ENCODE peak calls at places on chromosomes 3 and 15, in five cellular contexts. One of them, this sample, is unnamed.

GRCh38 chr3:124632566-124633140 is 97.6 kb upstream of the UMPS start:
- DNase-seq in HepG2: no peak
- DNase-seq in K562: no peak
- DNase-seq in H1: no peak
- DNase-seq in A549: no peak
- DNase-seq in this sample: no peak

GRCh38 chr3:59766165-59766872 is 716.5 kb upstream of the CFAP20DC start:
- DNase-seq in HepG2: no peak
- DNase-seq in K562: no peak
- DNase-seq in H1: no peak
- DNase-seq in A549: no peak
- DNase-seq in this sample: peak; percentile 93

GRCh38 chr3:13545952-13546454 is 2.9 kb upstream of the FBLN2 start:
- DNase-seq in A549: no peak
- DNase-seq in K562: no peak
- DNase-seq in HepG2: no peak
- DNase-seq in H1: no peak
- DNase-seq in this sample: no peak

GRCh38 chr3:81393251-81393650 is 368.2 kb downstream of the GBE1 start:
- DNase-seq in K562: no peak
- DNase-seq in A549: no peak
- DNase-seq in H1: no peak
- DNase-seq in HepG2: no peak
- DNase-seq in this sample: no peak

GRCh38 chr3:171094411-171094810 is 67.9 kb upstream of the SLC2A2 start:
- DNase-seq in K562: no peak
- DNase-seq in H1: no peak
- DNase-seq in A549: no peak
- DNase-seq in HepG2: no peak
- DNase-seq in this sample: no peak

GRCh38 chr3:7813412-7813811 is 688.2 kb upstream of the LMCD1 start:
- DNase-seq in HepG2: no peak
- DNase-seq in H1: no peak
- DNase-seq in A549: no peak
- DNase-seq in K562: no peak
- DNase-seq in this sample: no peak

GRCh38 chr3:15983232-15983631 is 185.5 kb upstream of the ANKRD28 start:
- DNase-seq in A549: no peak
- DNase-seq in HepG2: no peak
- DNase-seq in K562: no peak
- DNase-seq in H1: no peak
- DNase-seq in this sample: peak; percentile 78

GRCh38 chr3:101017048-101017447 is 23.8 kb upstream of the ABI3BP start:
- DNase-seq in K562: no peak
- DNase-seq in A549: no peak
- DNase-seq in H1: no peak
- DNase-seq in HepG2: no peak
- DNase-seq in this sample: peak; percentile 37

GRCh38 chr15:35657679-35658201 is 111.8 kb upstream of the DPH6 start:
- DNase-seq in H1: no peak
- DNase-seq in HepG2: no peak
- DNase-seq in K562: no peak
- DNase-seq in A549: no peak
- DNase-seq in this sample: peak; percentile 43

GRCh38 chr15:94327356-94327936 is 96.1 kb downstream of the MCTP2 start:
- DNase-seq in K562: peak; percentile 9
- DNase-seq in A549: peak; percentile 42
- DNase-seq in HepG2: peak; percentile 29
- DNase-seq in H1: no peak
- DNase-seq in this sample: peak; percentile 50

GRCh38 chr3:23999012-23999641 is 54.0 kb downstream of the NR1D2 start:
- DNase-seq in HepG2: peak; percentile 45
- DNase-seq in A549: peak; percentile 56
- DNase-seq in H1: peak; percentile 27
- DNase-seq in K562: peak; percentile 78
- DNase-seq in this sample: peak; percentile 42

GRCh38 chr3:36924748-36925521 is 19.9 kb downstream of the TRANK1 start:
- DNase-seq in A549: no peak
- DNase-seq in K562: no peak
- DNase-seq in HepG2: no peak
- DNase-seq in H1: no peak
- DNase-seq in this sample: no peak

GRCh38 chr3:152254031-152254430 is 14.7 kb upstream of the MBNL1 start:
- DNase-seq in A549: no peak
- DNase-seq in H1: no peak
- DNase-seq in K562: no peak
- DNase-seq in HepG2: no peak
- DNase-seq in this sample: no peak

GRCh38 chr3:157067114-157067513 is 92.8 kb downstream of the CCNL1 start:
- DNase-seq in K562: no peak
- DNase-seq in HepG2: no peak
- DNase-seq in H1: no peak
- DNase-seq in A549: no peak
- DNase-seq in this sample: no peak

GRCh38 chr3:194930439-194931204 is 244.9 kb downstream of the FAM43A start:
- DNase-seq in HepG2: peak; percentile 31
- DNase-seq in A549: no peak
- DNase-seq in H1: no peak
- DNase-seq in K562: no peak
- DNase-seq in this sample: peak; percentile 46

GRCh38 chr3:149019581-149019980 is 28.2 kb downstream of the GYG1 start:
- DNase-seq in A549: no peak
- DNase-seq in HepG2: no peak
- DNase-seq in K562: no peak
- DNase-seq in H1: no peak
- DNase-seq in this sample: peak; percentile 44

GRCh38 chr3:115623414-115623868 is at the start of gene GAP43:
- DNase-seq in A549: peak; percentile 45
- DNase-seq in H1: peak; percentile 75
- DNase-seq in HepG2: peak; percentile 3
- DNase-seq in K562: no peak
- DNase-seq in this sample: peak; percentile 86

GRCh38 chr3:150094150-150094932 is 123.6 kb upstream of the PFN2 start:
- DNase-seq in H1: no peak
- DNase-seq in K562: no peak
- DNase-seq in HepG2: no peak
- DNase-seq in A549: no peak
- DNase-seq in this sample: peak; percentile 71

GRCh38 chr3:187958432-187959003 is 195.4 kb upstream of the LPP start:
- DNase-seq in HepG2: no peak
- DNase-seq in H1: no peak
- DNase-seq in K562: no peak
- DNase-seq in A549: no peak
- DNase-seq in this sample: no peak

GRCh38 chr3:76372497-76372896 is 587.1 kb upstream of the ZNF717 start:
- DNase-seq in H1: no peak
- DNase-seq in K562: no peak
- DNase-seq in A549: no peak
- DNase-seq in HepG2: no peak
- DNase-seq in this sample: peak; percentile 80

GRCh38 chr15:97688886-97689285 is 271.6 kb upstream of the ARRDC4 start:
- DNase-seq in K562: no peak
- DNase-seq in A549: no peak
- DNase-seq in HepG2: no peak
- DNase-seq in H1: no peak
- DNase-seq in this sample: no peak

GRCh38 chr3:61565569-61565968 is 4.2 kb downstream of the PTPRG start:
- DNase-seq in H1: no peak
- DNase-seq in K562: no peak
- DNase-seq in HepG2: no peak
- DNase-seq in A549: no peak
- DNase-seq in this sample: peak; percentile 28

GRCh38 chr15:58260186-58260910 is 122.2 kb downstream of the AQP9 start:
- DNase-seq in A549: no peak
- DNase-seq in HepG2: no peak
- DNase-seq in H1: no peak
- DNase-seq in K562: no peak
- DNase-seq in this sample: peak; percentile 16

GRCh38 chr15:70093070-70093469 is 4.6 kb downstream of the TLE3 start:
- DNase-seq in HepG2: peak; percentile 23
- DNase-seq in K562: no peak
- DNase-seq in H1: no peak
- DNase-seq in A549: no peak
- DNase-seq in this sample: no peak

GRCh38 chr3:52200981-52201679 is 3.2 kb downstream of the ALAS1 start:
- DNase-seq in H1: no peak
- DNase-seq in K562: no peak
- DNase-seq in A549: no peak
- DNase-seq in HepG2: no peak
- DNase-seq in this sample: peak; percentile 33

GRCh38 chr3:129650256-129650872 is 43.9 kb upstream of the PLXND1 start:
- DNase-seq in HepG2: peak; percentile 48
- DNase-seq in A549: peak; percentile 75
- DNase-seq in H1: no peak
- DNase-seq in K562: peak; percentile 74
- DNase-seq in this sample: peak; percentile 84

DNA sequence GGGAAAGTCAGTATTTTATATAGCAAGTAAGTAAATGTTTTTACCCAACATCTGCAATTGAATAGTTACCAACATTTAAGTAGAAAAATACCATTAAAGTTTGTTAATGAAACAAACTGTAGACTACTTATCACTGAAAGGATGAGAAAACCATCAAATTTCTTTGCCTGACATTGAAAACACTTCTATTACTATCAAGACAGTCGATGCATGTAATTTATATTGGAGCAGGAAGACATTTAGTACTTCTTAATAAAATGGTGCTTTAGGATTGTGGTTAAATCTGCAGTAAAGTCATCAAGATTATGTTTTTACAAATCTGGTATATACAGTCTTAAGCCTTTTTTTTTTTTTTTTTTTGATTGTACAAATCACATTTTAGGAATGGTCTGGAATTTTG is 13.9 kb upstream of the CHD2 start:
- DNase-seq in H1: no peak
- DNase-seq in HepG2: no peak
- DNase-seq in A549: no peak
- DNase-seq in K562: no peak
- DNase-seq in this sample: no peak
- H3K4me1 ChIP-seq in H1: peaks cover 8% of the 10 kb centered on the region
- H3K4me1 ChIP-seq in HepG2: peaks cover 57% of the 10 kb centered on the region
- H3K4me1 ChIP-seq in A549: peaks cover 46% of the 10 kb centered on the region
- H3K4me1 ChIP-seq in K562: peaks cover 6% of the 10 kb centered on the region
- H3K4me1 ChIP-seq in this sample: peaks cover 6% of the 10 kb centered on the region

GRCh38 chr15:51735211-51735610 is 2.2 kb downstream of the LYSMD2 start:
- DNase-seq in HepG2: no peak
- DNase-seq in A549: no peak
- DNase-seq in H1: no peak
- DNase-seq in K562: no peak
- DNase-seq in this sample: no peak

GRCh38 chr15:51736069-51736468 is 1.4 kb downstream of the LYSMD2 start:
- DNase-seq in HepG2: no peak
- DNase-seq in A549: no peak
- DNase-seq in H1: no peak
- DNase-seq in K562: no peak
- DNase-seq in this sample: no peak

GRCh38 chr15:51735611-51736010 is 1.8 kb downstream of the LYSMD2 start:
- DNase-seq in H1: no peak
- DNase-seq in HepG2: no peak
- DNase-seq in K562: no peak
- DNase-seq in A549: no peak
- DNase-seq in this sample: no peak

GRCh38 chr15:51732661-51733060 is 4.8 kb downstream of the LYSMD2 start:
- DNase-seq in A549: no peak
- DNase-seq in HepG2: no peak
- DNase-seq in K562: no peak
- DNase-seq in H1: no peak
- DNase-seq in this sample: no peak

DNA sequence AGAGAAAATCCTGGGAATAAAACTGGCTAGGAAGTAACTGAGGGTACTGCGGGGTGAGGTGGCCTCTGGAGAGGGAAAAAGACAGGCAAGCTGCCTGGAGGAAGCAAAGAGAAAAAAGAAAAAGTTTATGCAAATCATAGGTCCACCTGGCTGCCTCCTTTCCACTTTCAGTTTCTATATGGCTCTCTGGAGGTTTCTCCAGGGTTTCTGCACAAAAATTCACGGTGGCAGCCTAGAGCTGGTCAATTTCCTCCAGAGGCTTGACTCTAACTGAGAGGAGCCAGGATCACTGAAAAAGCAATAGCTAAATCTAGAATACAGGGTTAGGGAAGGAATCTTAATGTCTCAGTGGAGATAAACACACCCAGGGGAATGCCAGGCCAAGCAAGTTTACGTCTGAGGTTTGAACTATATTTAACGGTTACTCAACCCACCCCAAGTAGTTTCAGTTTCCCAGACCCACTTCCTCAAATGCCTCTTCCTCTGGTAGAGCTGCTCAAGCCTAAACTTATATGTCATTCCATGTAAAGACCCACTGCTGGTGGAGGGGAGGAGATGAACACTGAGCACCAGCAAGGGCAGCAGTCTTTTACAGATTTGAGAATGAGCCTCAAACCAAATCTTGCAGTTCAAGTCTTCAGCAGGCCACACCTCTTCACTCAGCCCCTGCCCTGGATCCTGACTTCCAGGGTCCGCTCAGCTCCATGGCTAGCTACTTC is 5.7 kb downstream of the LYSMD2 start:
- DNase-seq in HepG2: no peak
- DNase-seq in K562: no peak
- DNase-seq in H1: no peak
- DNase-seq in A549: no peak
- DNase-seq in this sample: peak; percentile 85
- TF ChIP-seq MAFK in HepG2: no peak
- TF ChIP-seq MAFK in K562: no peak
- TF ChIP-seq MAFK in H1: no peak
- TF ChIP-seq MAFK in A549: no peak
- TF ChIP-seq MAFK in this sample: no peak

DNA sequence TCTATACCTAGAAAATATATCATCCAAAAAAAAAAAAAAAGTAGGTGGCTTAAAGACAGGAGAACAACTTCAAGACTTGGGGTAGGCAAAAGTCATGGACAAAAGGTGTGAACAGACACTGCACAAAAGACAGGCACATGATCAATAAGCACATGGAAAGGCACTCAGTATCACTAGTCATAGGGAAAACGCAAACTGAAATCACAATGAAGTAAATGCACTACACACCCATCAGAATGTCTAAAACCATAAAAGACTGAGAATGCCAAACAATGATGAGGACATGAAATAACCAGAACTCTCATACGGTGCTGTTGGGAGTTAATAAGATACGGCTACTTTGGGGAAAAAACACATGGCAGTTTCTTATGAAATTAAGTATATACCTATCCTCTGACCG is 40.0 kb downstream of the CHSY1 start:
- DNase-seq in HepG2: no peak
- DNase-seq in K562: no peak
- DNase-seq in H1: no peak
- DNase-seq in A549: no peak
- DNase-seq in this sample: no peak
- H3K4me1 ChIP-seq in HepG2: no peaks in the 10 kb centered on the region
- H3K4me1 ChIP-seq in K562: peaks cover 3% of the 10 kb centered on the region
- H3K4me1 ChIP-seq in H1: peaks cover 2% of the 10 kb centered on the region
- H3K4me1 ChIP-seq in A549: peaks cover 6% of the 10 kb centered on the region
- H3K4me1 ChIP-seq in this sample: peaks cover 10% of the 10 kb centered on the region

DNA sequence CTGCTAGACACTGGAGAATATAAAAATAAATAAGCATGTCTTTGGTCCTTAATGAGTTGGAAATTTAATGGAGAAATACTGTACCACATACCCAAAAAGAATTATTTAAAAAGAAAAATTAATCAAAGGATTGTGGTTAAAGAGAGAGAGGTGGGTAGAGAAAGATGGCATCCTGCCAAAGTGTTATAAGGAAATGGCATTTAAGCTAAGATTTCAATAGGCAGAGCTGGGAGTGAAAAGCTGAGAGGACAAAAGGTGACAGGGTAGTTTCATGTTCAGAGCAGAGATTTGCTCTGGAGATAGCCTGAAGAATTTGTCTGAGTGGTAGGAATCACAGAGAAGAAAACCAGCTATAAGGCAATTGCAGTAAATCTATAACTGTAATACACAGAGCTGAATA is 181.0 kb downstream of the SI start:
- DNase-seq in H1: no peak
- DNase-seq in K562: no peak
- DNase-seq in HepG2: no peak
- DNase-seq in A549: no peak
- DNase-seq in this sample: no peak
- TF ChIP-seq MAFK in H1: no peak
- TF ChIP-seq MAFK in K562: no peak
- TF ChIP-seq MAFK in HepG2: no peak
- TF ChIP-seq MAFK in A549: no peak
- TF ChIP-seq MAFK in this sample: no peak

This sample was measured in IMR-90.